ENCODE peak calls at places on chromosome 21, in six cellular contexts. One of them, this sample, is unnamed.

GRCh38 chr21:25735221-25735894 is 586 bp downstream of the GABPA start:
- DNase-seq in psoas muscle: peak; percentile 96
- DNase-seq in body of pancreas: peak; percentile 94
- DNase-seq in CD4-positive, CD25-positive, alpha-beta regulatory T cell: peak; percentile 94
- DNase-seq in neural progenitor cell: peak; percentile 95
- DNase-seq in heart right ventricle: peak; percentile 94
- DNase-seq in this sample: peak; percentile 90

GRCh38 chr21:39647476-39647875 is 34.7 kb downstream of the B3GALT5 start:
- DNase-seq in psoas muscle: no peak
- DNase-seq in body of pancreas: no peak
- DNase-seq in CD4-positive, CD25-positive, alpha-beta regulatory T cell: no peak
- DNase-seq in neural progenitor cell: no peak
- DNase-seq in heart right ventricle: no peak
- DNase-seq in this sample: no peak

GRCh38 chr21:28516996-28517592 is 475.6 kb downstream of the LTN1 start:
- DNase-seq in psoas muscle: peak; percentile 69
- DNase-seq in body of pancreas: peak; percentile 82
- DNase-seq in CD4-positive, CD25-positive, alpha-beta regulatory T cell: peak; percentile 55
- DNase-seq in neural progenitor cell: peak; percentile 90
- DNase-seq in heart right ventricle: peak; percentile 74
- DNase-seq in this sample: peak; percentile 28

GRCh38 chr21:15221799-15222386 is 157.1 kb upstream of the NRIP1 start:
- DNase-seq in psoas muscle: peak; percentile 57
- DNase-seq in body of pancreas: peak; percentile 60
- DNase-seq in CD4-positive, CD25-positive, alpha-beta regulatory T cell: no peak
- DNase-seq in neural progenitor cell: peak; percentile 23
- DNase-seq in heart right ventricle: peak; percentile 68
- DNase-seq in this sample: no peak

GRCh38 chr21:14084701-14085100 is 126.1 kb downstream of the LIPI start:
- DNase-seq in psoas muscle: no peak
- DNase-seq in body of pancreas: no peak
- DNase-seq in CD4-positive, CD25-positive, alpha-beta regulatory T cell: no peak
- DNase-seq in neural progenitor cell: no peak
- DNase-seq in heart right ventricle: no peak
- DNase-seq in this sample: no peak

GRCh38 chr21:31352841-31353240 is 8.8 kb upstream of the TIAM1 start:
- DNase-seq in psoas muscle: no peak
- DNase-seq in body of pancreas: no peak
- DNase-seq in CD4-positive, CD25-positive, alpha-beta regulatory T cell: no peak
- DNase-seq in neural progenitor cell: no peak
- DNase-seq in heart right ventricle: no peak
- DNase-seq in this sample: no peak

GRCh38 chr21:33510826-33511225 is 19.3 kb upstream of the DNAJC28 start:
- DNase-seq in psoas muscle: no peak
- DNase-seq in body of pancreas: no peak
- DNase-seq in CD4-positive, CD25-positive, alpha-beta regulatory T cell: no peak
- DNase-seq in neural progenitor cell: no peak
- DNase-seq in heart right ventricle: no peak
- DNase-seq in this sample: no peak

GRCh38 chr21:15084668-15085067 is 19.9 kb upstream of the NRIP1 start:
- DNase-seq in psoas muscle: no peak
- DNase-seq in body of pancreas: peak; percentile 38
- DNase-seq in CD4-positive, CD25-positive, alpha-beta regulatory T cell: no peak
- DNase-seq in neural progenitor cell: no peak
- DNase-seq in heart right ventricle: no peak
- DNase-seq in this sample: no peak

GRCh38 chr21:41196990-41197389 is 29.0 kb downstream of the BACE2 start:
- DNase-seq in psoas muscle: no peak
- DNase-seq in body of pancreas: no peak
- DNase-seq in CD4-positive, CD25-positive, alpha-beta regulatory T cell: no peak
- DNase-seq in neural progenitor cell: no peak
- DNase-seq in heart right ventricle: no peak
- DNase-seq in this sample: no peak

GRCh38 chr21:27291006-27291405 is 324.1 kb upstream of the ADAMTS5 start:
- DNase-seq in psoas muscle: no peak
- DNase-seq in body of pancreas: no peak
- DNase-seq in CD4-positive, CD25-positive, alpha-beta regulatory T cell: no peak
- DNase-seq in neural progenitor cell: no peak
- DNase-seq in heart right ventricle: no peak
- DNase-seq in this sample: no peak

GRCh38 chr21:36882776-36883175 is 83.7 kb downstream of the HLCS start:
- DNase-seq in psoas muscle: no peak
- DNase-seq in body of pancreas: no peak
- DNase-seq in CD4-positive, CD25-positive, alpha-beta regulatory T cell: no peak
- DNase-seq in neural progenitor cell: no peak
- DNase-seq in heart right ventricle: no peak
- DNase-seq in this sample: no peak

GRCh38 chr21:18840239-18840638 is 436.7 kb upstream of the TMPRSS15 start:
- DNase-seq in psoas muscle: no peak
- DNase-seq in body of pancreas: no peak
- DNase-seq in CD4-positive, CD25-positive, alpha-beta regulatory T cell: no peak
- DNase-seq in neural progenitor cell: peak; percentile 5
- DNase-seq in heart right ventricle: no peak
- DNase-seq in this sample: no peak

GRCh38 chr21:25039461-25040380 is 567.6 kb downstream of the MRPL39 start:
- DNase-seq in psoas muscle: no peak
- DNase-seq in body of pancreas: no peak
- DNase-seq in CD4-positive, CD25-positive, alpha-beta regulatory T cell: no peak
- DNase-seq in neural progenitor cell: peak; percentile 5
- DNase-seq in heart right ventricle: no peak
- DNase-seq in this sample: no peak

GRCh38 chr21:42668193-42668592 is 14.8 kb downstream of the PDE9A start:
- DNase-seq in psoas muscle: no peak
- DNase-seq in body of pancreas: no peak
- DNase-seq in CD4-positive, CD25-positive, alpha-beta regulatory T cell: no peak
- DNase-seq in neural progenitor cell: no peak
- DNase-seq in heart right ventricle: no peak
- DNase-seq in this sample: no peak

GRCh38 chr21:36499578-36500471 is 19.9 kb upstream of the CLDN14 start:
- DNase-seq in psoas muscle: peak; percentile 77
- DNase-seq in body of pancreas: peak; percentile 45
- DNase-seq in CD4-positive, CD25-positive, alpha-beta regulatory T cell: no peak
- DNase-seq in neural progenitor cell: no peak
- DNase-seq in heart right ventricle: no peak
- DNase-seq in this sample: no peak

GRCh38 chr21:38266732-38267131 is 9.9 kb downstream of the KCNJ15 start:
- DNase-seq in psoas muscle: no peak
- DNase-seq in body of pancreas: no peak
- DNase-seq in CD4-positive, CD25-positive, alpha-beta regulatory T cell: no peak
- DNase-seq in neural progenitor cell: no peak
- DNase-seq in heart right ventricle: no peak
- DNase-seq in this sample: no peak

GRCh38 chr21:34545079-34545884 is 33.3 kb upstream of the KCNE1 start:
- DNase-seq in psoas muscle: no peak
- DNase-seq in body of pancreas: peak; percentile 69
- DNase-seq in CD4-positive, CD25-positive, alpha-beta regulatory T cell: no peak
- DNase-seq in neural progenitor cell: peak; percentile 53
- DNase-seq in heart right ventricle: no peak
- DNase-seq in this sample: peak; percentile 57

GRCh38 chr21:31630062-31630711 is 29.3 kb upstream of the SOD1 start:
- DNase-seq in psoas muscle: no peak
- DNase-seq in body of pancreas: peak; percentile 91
- DNase-seq in CD4-positive, CD25-positive, alpha-beta regulatory T cell: no peak
- DNase-seq in neural progenitor cell: no peak
- DNase-seq in heart right ventricle: no peak
- DNase-seq in this sample: no peak

GRCh38 chr21:26939532-26940181 is 27.2 kb downstream of the ADAMTS5 start:
- DNase-seq in psoas muscle: no peak
- DNase-seq in body of pancreas: peak; percentile 21
- DNase-seq in CD4-positive, CD25-positive, alpha-beta regulatory T cell: no peak
- DNase-seq in neural progenitor cell: no peak
- DNase-seq in heart right ventricle: peak; percentile 35
- DNase-seq in this sample: no peak

GRCh38 chr21:41601573-41602371 is 93.8 kb upstream of the TMPRSS2 start:
- DNase-seq in psoas muscle: no peak
- DNase-seq in body of pancreas: peak; percentile 37
- DNase-seq in CD4-positive, CD25-positive, alpha-beta regulatory T cell: no peak
- DNase-seq in neural progenitor cell: no peak
- DNase-seq in heart right ventricle: no peak
- DNase-seq in this sample: no peak

GRCh38 chr21:17660862-17661261 is 48.2 kb upstream of the BTG3 start:
- DNase-seq in psoas muscle: no peak
- DNase-seq in body of pancreas: peak; percentile 60
- DNase-seq in CD4-positive, CD25-positive, alpha-beta regulatory T cell: no peak
- DNase-seq in neural progenitor cell: no peak
- DNase-seq in heart right ventricle: no peak
- DNase-seq in this sample: peak; percentile 88

GRCh38 chr21:40095477-40095876 is 228.2 kb downstream of the PCP4 start:
- DNase-seq in psoas muscle: no peak
- DNase-seq in body of pancreas: no peak
- DNase-seq in CD4-positive, CD25-positive, alpha-beta regulatory T cell: no peak
- DNase-seq in neural progenitor cell: no peak
- DNase-seq in heart right ventricle: no peak
- DNase-seq in this sample: no peak

GRCh38 chr21:33028759-33029511 is 3.2 kb downstream of the OLIG2 start:
- DNase-seq in psoas muscle: no peak
- DNase-seq in body of pancreas: no peak
- DNase-seq in CD4-positive, CD25-positive, alpha-beta regulatory T cell: no peak
- DNase-seq in neural progenitor cell: peak; percentile 72
- DNase-seq in heart right ventricle: no peak
- DNase-seq in this sample: no peak

GRCh38 chr21:42973991-42974831 is at the start of gene PKNOX1:
- DNase-seq in psoas muscle: peak; percentile 100
- DNase-seq in body of pancreas: peak; percentile 99
- DNase-seq in CD4-positive, CD25-positive, alpha-beta regulatory T cell: peak; percentile 100
- DNase-seq in neural progenitor cell: peak; percentile 100
- DNase-seq in heart right ventricle: peak; percentile 98
- DNase-seq in this sample: peak; percentile 99

GRCh38 chr21:36550761-36551160 is 70.8 kb upstream of the CLDN14 start:
- DNase-seq in psoas muscle: no peak
- DNase-seq in body of pancreas: no peak
- DNase-seq in CD4-positive, CD25-positive, alpha-beta regulatory T cell: no peak
- DNase-seq in neural progenitor cell: no peak
- DNase-seq in heart right ventricle: no peak
- DNase-seq in this sample: no peak

DNA sequence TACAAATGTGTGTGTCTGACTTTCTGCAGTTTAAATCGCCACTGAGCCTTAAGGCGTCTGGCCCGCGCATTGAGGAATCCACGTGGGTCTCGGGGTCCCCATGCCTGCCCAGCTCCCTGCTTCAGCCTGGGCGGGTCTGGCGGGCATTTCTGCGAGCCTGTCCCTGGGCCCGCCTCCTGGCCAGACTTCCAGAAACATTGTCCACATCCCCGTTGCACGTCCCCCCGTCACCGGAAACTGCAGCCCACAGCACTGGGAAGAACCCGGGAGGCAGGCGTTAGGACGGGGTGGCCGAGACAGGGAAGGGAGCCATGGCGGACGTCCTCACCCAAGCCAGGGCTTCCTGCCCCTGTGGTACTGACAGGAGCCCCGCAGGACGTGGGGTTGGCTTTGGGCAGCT is 113.1 kb upstream of the COL6A1 start:
- DNase-seq in psoas muscle: peak; percentile 38
- DNase-seq in body of pancreas: no peak
- DNase-seq in CD4-positive, CD25-positive, alpha-beta regulatory T cell: no peak
- DNase-seq in neural progenitor cell: no peak
- DNase-seq in heart right ventricle: no peak
- DNase-seq in this sample: no peak
- H3K4me3 ChIP-seq in psoas muscle: no peak overlapping the region
- H3K4me3 ChIP-seq in body of pancreas: no peak overlapping the region
- H3K4me3 ChIP-seq in CD4-positive, CD25-positive, alpha-beta regulatory T cell: no peak overlapping the region
- H3K4me3 ChIP-seq in neural progenitor cell: no peak overlapping the region
- H3K4me3 ChIP-seq in heart right ventricle: no peak overlapping the region
- H3K4me3 ChIP-seq in this sample: no peak overlapping the region

DNA sequence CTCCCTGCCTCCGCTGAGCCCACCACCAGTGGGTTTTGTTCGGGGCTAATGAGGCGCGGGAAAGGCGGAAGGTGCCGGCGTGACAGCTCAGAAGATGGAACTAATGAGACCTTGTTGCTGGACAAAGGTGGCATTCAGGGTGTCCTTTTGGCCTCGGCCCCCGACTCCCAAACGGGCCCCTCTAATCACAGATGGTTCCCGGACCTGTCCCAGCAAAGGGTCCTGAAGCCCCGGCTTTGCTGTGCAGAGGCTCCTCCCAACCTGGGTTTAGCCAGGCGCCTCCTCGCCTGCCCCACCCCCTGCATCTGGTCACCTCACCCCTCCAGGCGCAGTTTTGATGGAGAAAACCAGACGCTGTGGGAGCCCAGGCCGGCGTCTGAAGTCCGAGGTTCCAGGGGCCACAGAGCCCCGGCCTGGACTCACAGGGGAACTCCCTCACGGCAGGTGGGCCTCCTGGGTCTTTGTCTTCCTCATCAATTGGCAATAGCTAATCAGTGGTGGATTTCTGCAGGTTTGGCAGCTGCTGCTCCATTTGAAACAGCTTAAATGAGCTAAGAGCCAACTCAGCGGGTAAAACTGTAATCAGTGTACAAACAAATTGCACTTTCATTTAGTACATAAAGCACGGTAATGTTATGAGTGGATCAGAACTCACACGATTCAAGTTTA is 44.3 kb upstream of the ADARB1 start:
- DNase-seq in psoas muscle: peak; percentile 58
- DNase-seq in body of pancreas: no peak
- DNase-seq in CD4-positive, CD25-positive, alpha-beta regulatory T cell: no peak
- DNase-seq in neural progenitor cell: peak; percentile 81
- DNase-seq in heart right ventricle: no peak
- DNase-seq in this sample: no peak
- H3K4me3 ChIP-seq in psoas muscle: no peak overlapping the region
- H3K4me3 ChIP-seq in body of pancreas: no peak overlapping the region
- H3K4me3 ChIP-seq in CD4-positive, CD25-positive, alpha-beta regulatory T cell: no peak overlapping the region
- H3K4me3 ChIP-seq in neural progenitor cell: peak overlapping the region; percentile 23
- H3K4me3 ChIP-seq in heart right ventricle: no peak overlapping the region
- H3K4me3 ChIP-seq in this sample: no peak overlapping the region

GRCh38 chr21:44967082-44968047 is 27.5 kb downstream of the SLX9 start:
- DNase-seq in psoas muscle: peak; percentile 55
- DNase-seq in body of pancreas: no peak
- DNase-seq in CD4-positive, CD25-positive, alpha-beta regulatory T cell: no peak
- DNase-seq in neural progenitor cell: no peak
- DNase-seq in heart right ventricle: no peak
- DNase-seq in this sample: no peak
- H3K4me3 ChIP-seq in psoas muscle: peak overlapping the region; percentile 18
- H3K4me3 ChIP-seq in body of pancreas: no peak overlapping the region
- H3K4me3 ChIP-seq in CD4-positive, CD25-positive, alpha-beta regulatory T cell: no peak overlapping the region
- H3K4me3 ChIP-seq in neural progenitor cell: no peak overlapping the region
- H3K4me3 ChIP-seq in heart right ventricle: no peak overlapping the region
- H3K4me3 ChIP-seq in this sample: no peak overlapping the region

DNA sequence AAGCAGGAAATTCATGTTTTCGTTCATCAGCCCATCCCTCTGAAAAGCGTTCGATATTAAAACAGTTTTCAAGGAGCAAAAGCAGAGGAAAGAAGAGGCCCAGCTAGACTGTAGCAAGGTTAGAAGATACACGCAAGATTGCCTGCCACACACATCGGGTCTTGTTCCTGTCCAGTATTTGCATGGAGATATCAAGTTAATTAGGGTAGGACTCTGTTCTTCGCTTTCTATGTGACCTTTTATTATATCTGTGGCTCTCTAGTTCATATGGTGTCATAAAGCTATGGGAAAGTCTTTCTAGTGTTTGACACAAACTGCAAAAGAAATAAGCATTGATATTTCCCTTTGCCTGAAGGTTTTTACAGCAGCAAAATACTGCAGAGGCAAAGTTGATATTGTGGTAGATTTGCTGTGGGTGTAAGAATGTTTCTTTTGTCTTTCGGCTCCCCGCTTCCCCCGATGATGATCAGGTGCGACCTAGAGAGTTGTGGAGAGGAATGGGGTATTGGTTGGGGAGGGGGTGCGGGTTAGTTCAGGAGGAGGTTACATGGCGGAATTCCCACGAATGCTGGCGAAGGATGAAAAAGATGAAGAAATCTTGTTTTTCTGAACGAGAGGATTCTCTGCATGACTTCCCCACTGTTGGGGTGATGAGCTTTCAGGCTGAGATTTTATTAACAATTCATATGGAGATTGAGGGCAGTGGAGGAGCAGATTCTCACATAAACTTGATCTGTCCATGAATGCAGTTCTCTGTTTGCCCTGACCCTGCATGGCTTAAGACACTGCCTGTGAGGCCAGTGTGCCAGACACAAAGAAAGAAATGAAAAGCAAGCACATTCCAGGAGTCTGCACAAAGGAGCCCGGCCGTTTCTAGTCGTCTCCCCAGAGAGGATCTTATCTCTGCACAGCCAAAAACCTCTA is 550.1 kb downstream of the USP25 start:
- DNase-seq in psoas muscle: peak; percentile 52
- DNase-seq in body of pancreas: peak; percentile 9
- DNase-seq in CD4-positive, CD25-positive, alpha-beta regulatory T cell: no peak
- DNase-seq in neural progenitor cell: peak; percentile 77
- DNase-seq in heart right ventricle: peak; percentile 12
- DNase-seq in this sample: no peak
- H3K4me3 ChIP-seq in psoas muscle: peak overlapping the region; percentile 61
- H3K4me3 ChIP-seq in body of pancreas: no peak overlapping the region
- H3K4me3 ChIP-seq in CD4-positive, CD25-positive, alpha-beta regulatory T cell: no peak overlapping the region
- H3K4me3 ChIP-seq in neural progenitor cell: no peak overlapping the region
- H3K4me3 ChIP-seq in heart right ventricle: peak overlapping the region; percentile 2
- H3K4me3 ChIP-seq in this sample: peak overlapping the region; percentile 56